ENCODE peak calls at places on chromosomes 5 and 9, in seven cellular contexts. One of them, this sample, is unnamed.

GRCh38 chr5:13704401-13704800 is 240.1 kb downstream of the DNAH5 start:
- DNase-seq in mesendoderm: peak; percentile 7
- DNase-seq in EL: no peak
- DNase-seq in astrocyte of the spinal cord: no peak
- DNase-seq in upper lobe of right lung: no peak
- DNase-seq in stimulated activated naive CD8-positive, alpha-beta T cell treated with anti-CD3 and anti-CD28 coated beads, Interleukin-15, Interleukin-2, amounts not matched to agents 100 U/mL and 50 U/mL, for 24 hours: no peak
- DNase-seq in ACHN: no peak
- DNase-seq in this sample: no peak

GRCh38 chr9:132857031-132857430 is 21.1 kb downstream of the AK8 start:
- DNase-seq in mesendoderm: no peak
- DNase-seq in EL: peak; percentile 21
- DNase-seq in astrocyte of the spinal cord: peak; percentile 37
- DNase-seq in upper lobe of right lung: no peak
- DNase-seq in stimulated activated naive CD8-positive, alpha-beta T cell treated with anti-CD3 and anti-CD28 coated beads, Interleukin-15, Interleukin-2, amounts not matched to agents 100 U/mL and 50 U/mL, for 24 hours: no peak
- DNase-seq in ACHN: no peak
- DNase-seq in this sample: no peak

GRCh38 chr9:6667633-6668280 is 22.2 kb upstream of the GLDC start:
- DNase-seq in mesendoderm: peak; percentile 46
- DNase-seq in EL: peak; percentile 31
- DNase-seq in astrocyte of the spinal cord: peak; percentile 40
- DNase-seq in upper lobe of right lung: no peak
- DNase-seq in stimulated activated naive CD8-positive, alpha-beta T cell treated with anti-CD3 and anti-CD28 coated beads, Interleukin-15, Interleukin-2, amounts not matched to agents 100 U/mL and 50 U/mL, for 24 hours: no peak
- DNase-seq in ACHN: peak; percentile 51
- DNase-seq in this sample: peak; percentile 71

GRCh38 chr5:37717613-37718431 is 122.0 kb downstream of the GDNF start:
- DNase-seq in mesendoderm: peak; percentile 10
- DNase-seq in EL: peak; percentile 91
- DNase-seq in astrocyte of the spinal cord: peak; percentile 94
- DNase-seq in upper lobe of right lung: peak; percentile 60
- DNase-seq in stimulated activated naive CD8-positive, alpha-beta T cell treated with anti-CD3 and anti-CD28 coated beads, Interleukin-15, Interleukin-2, amounts not matched to agents 100 U/mL and 50 U/mL, for 24 hours: no peak
- DNase-seq in ACHN: peak; percentile 73
- DNase-seq in this sample: peak; percentile 97

GRCh38 chr5:58346001-58346400 is 113.9 kb downstream of the PLK2 start:
- DNase-seq in mesendoderm: no peak
- DNase-seq in EL: no peak
- DNase-seq in astrocyte of the spinal cord: no peak
- DNase-seq in upper lobe of right lung: no peak
- DNase-seq in stimulated activated naive CD8-positive, alpha-beta T cell treated with anti-CD3 and anti-CD28 coated beads, Interleukin-15, Interleukin-2, amounts not matched to agents 100 U/mL and 50 U/mL, for 24 hours: no peak
- DNase-seq in ACHN: no peak
- DNase-seq in this sample: no peak

GRCh38 chr9:127020526-127021078 is 101.8 kb downstream of the ANGPTL2 start:
- DNase-seq in mesendoderm: no peak
- DNase-seq in EL: no peak
- DNase-seq in astrocyte of the spinal cord: no peak
- DNase-seq in upper lobe of right lung: no peak
- DNase-seq in stimulated activated naive CD8-positive, alpha-beta T cell treated with anti-CD3 and anti-CD28 coated beads, Interleukin-15, Interleukin-2, amounts not matched to agents 100 U/mL and 50 U/mL, for 24 hours: no peak
- DNase-seq in ACHN: no peak
- DNase-seq in this sample: no peak

GRCh38 chr5:169244812-169245211 is 56.1 kb downstream of the SLIT3 start:
- DNase-seq in mesendoderm: no peak
- DNase-seq in EL: no peak
- DNase-seq in astrocyte of the spinal cord: no peak
- DNase-seq in upper lobe of right lung: no peak
- DNase-seq in stimulated activated naive CD8-positive, alpha-beta T cell treated with anti-CD3 and anti-CD28 coated beads, Interleukin-15, Interleukin-2, amounts not matched to agents 100 U/mL and 50 U/mL, for 24 hours: no peak
- DNase-seq in ACHN: no peak
- DNase-seq in this sample: no peak

GRCh38 chr5:38396766-38397165 is 138.4 kb downstream of the EGFLAM start:
- DNase-seq in mesendoderm: peak; percentile 65
- DNase-seq in EL: no peak
- DNase-seq in astrocyte of the spinal cord: no peak
- DNase-seq in upper lobe of right lung: no peak
- DNase-seq in stimulated activated naive CD8-positive, alpha-beta T cell treated with anti-CD3 and anti-CD28 coated beads, Interleukin-15, Interleukin-2, amounts not matched to agents 100 U/mL and 50 U/mL, for 24 hours: no peak
- DNase-seq in ACHN: no peak
- DNase-seq in this sample: no peak

GRCh38 chr5:72618699-72619098 is 111.5 kb upstream of the ZNF366 start:
- DNase-seq in mesendoderm: no peak
- DNase-seq in EL: no peak
- DNase-seq in astrocyte of the spinal cord: no peak
- DNase-seq in upper lobe of right lung: no peak
- DNase-seq in stimulated activated naive CD8-positive, alpha-beta T cell treated with anti-CD3 and anti-CD28 coated beads, Interleukin-15, Interleukin-2, amounts not matched to agents 100 U/mL and 50 U/mL, for 24 hours: no peak
- DNase-seq in ACHN: no peak
- DNase-seq in this sample: no peak

GRCh38 chr9:6785682-6786081 is 27.9 kb downstream of the KDM4C start:
- DNase-seq in mesendoderm: no peak
- DNase-seq in EL: no peak
- DNase-seq in astrocyte of the spinal cord: no peak
- DNase-seq in upper lobe of right lung: no peak
- DNase-seq in stimulated activated naive CD8-positive, alpha-beta T cell treated with anti-CD3 and anti-CD28 coated beads, Interleukin-15, Interleukin-2, amounts not matched to agents 100 U/mL and 50 U/mL, for 24 hours: no peak
- DNase-seq in ACHN: no peak
- DNase-seq in this sample: no peak

GRCh38 chr9:127635198-127635735 is 23.2 kb downstream of the STXBP1 start:
- DNase-seq in mesendoderm: no peak
- DNase-seq in EL: no peak
- DNase-seq in astrocyte of the spinal cord: no peak
- DNase-seq in upper lobe of right lung: peak; percentile 41
- DNase-seq in stimulated activated naive CD8-positive, alpha-beta T cell treated with anti-CD3 and anti-CD28 coated beads, Interleukin-15, Interleukin-2, amounts not matched to agents 100 U/mL and 50 U/mL, for 24 hours: no peak
- DNase-seq in ACHN: no peak
- DNase-seq in this sample: peak; percentile 38

GRCh38 chr5:73376618-73377170 is 71.9 kb downstream of the FOXD1 start:
- DNase-seq in mesendoderm: no peak
- DNase-seq in EL: peak; percentile 81
- DNase-seq in astrocyte of the spinal cord: peak; percentile 62
- DNase-seq in upper lobe of right lung: no peak
- DNase-seq in stimulated activated naive CD8-positive, alpha-beta T cell treated with anti-CD3 and anti-CD28 coated beads, Interleukin-15, Interleukin-2, amounts not matched to agents 100 U/mL and 50 U/mL, for 24 hours: no peak
- DNase-seq in ACHN: peak; percentile 28
- DNase-seq in this sample: no peak

GRCh38 chr9:109238677-109239076 is 71.6 kb upstream of the FRRS1L start:
- DNase-seq in mesendoderm: no peak
- DNase-seq in EL: peak; percentile 46
- DNase-seq in astrocyte of the spinal cord: no peak
- DNase-seq in upper lobe of right lung: no peak
- DNase-seq in stimulated activated naive CD8-positive, alpha-beta T cell treated with anti-CD3 and anti-CD28 coated beads, Interleukin-15, Interleukin-2, amounts not matched to agents 100 U/mL and 50 U/mL, for 24 hours: no peak
- DNase-seq in ACHN: no peak
- DNase-seq in this sample: peak; percentile 33

GRCh38 chr9:128203842-128204551 is 818 bp downstream of the DNM1 start:
- DNase-seq in mesendoderm: peak; percentile 83
- DNase-seq in EL: peak; percentile 61
- DNase-seq in astrocyte of the spinal cord: peak; percentile 34
- DNase-seq in upper lobe of right lung: no peak
- DNase-seq in stimulated activated naive CD8-positive, alpha-beta T cell treated with anti-CD3 and anti-CD28 coated beads, Interleukin-15, Interleukin-2, amounts not matched to agents 100 U/mL and 50 U/mL, for 24 hours: peak; percentile 24
- DNase-seq in ACHN: peak; percentile 48
- DNase-seq in this sample: peak; percentile 74

GRCh38 chr9:116062206-116062550 is 91.4 kb upstream of the PAPPA start:
- DNase-seq in mesendoderm: no peak
- DNase-seq in EL: no peak
- DNase-seq in astrocyte of the spinal cord: no peak
- DNase-seq in upper lobe of right lung: no peak
- DNase-seq in stimulated activated naive CD8-positive, alpha-beta T cell treated with anti-CD3 and anti-CD28 coated beads, Interleukin-15, Interleukin-2, amounts not matched to agents 100 U/mL and 50 U/mL, for 24 hours: no peak
- DNase-seq in ACHN: no peak
- DNase-seq in this sample: no peak

GRCh38 chr9:128145951-128146351 is 3.3 kb upstream of the LCN2 start:
- DNase-seq in mesendoderm: no peak
- DNase-seq in EL: no peak
- DNase-seq in astrocyte of the spinal cord: no peak
- DNase-seq in upper lobe of right lung: no peak
- DNase-seq in stimulated activated naive CD8-positive, alpha-beta T cell treated with anti-CD3 and anti-CD28 coated beads, Interleukin-15, Interleukin-2, amounts not matched to agents 100 U/mL and 50 U/mL, for 24 hours: no peak
- DNase-seq in ACHN: no peak
- DNase-seq in this sample: peak; percentile 34

GRCh38 chr9:134944351-134944802 is 26.7 kb upstream of the FCN1 start:
- DNase-seq in mesendoderm: peak; percentile 53
- DNase-seq in EL: no peak
- DNase-seq in astrocyte of the spinal cord: no peak
- DNase-seq in upper lobe of right lung: peak; percentile 58
- DNase-seq in stimulated activated naive CD8-positive, alpha-beta T cell treated with anti-CD3 and anti-CD28 coated beads, Interleukin-15, Interleukin-2, amounts not matched to agents 100 U/mL and 50 U/mL, for 24 hours: no peak
- DNase-seq in ACHN: no peak
- DNase-seq in this sample: peak; percentile 75

GRCh38 chr5:86838078-86838477 is 220.3 kb downstream of the COX7C start:
- DNase-seq in mesendoderm: no peak
- DNase-seq in EL: no peak
- DNase-seq in astrocyte of the spinal cord: peak; percentile 9
- DNase-seq in upper lobe of right lung: no peak
- DNase-seq in stimulated activated naive CD8-positive, alpha-beta T cell treated with anti-CD3 and anti-CD28 coated beads, Interleukin-15, Interleukin-2, amounts not matched to agents 100 U/mL and 50 U/mL, for 24 hours: no peak
- DNase-seq in ACHN: no peak
- DNase-seq in this sample: peak; percentile 11

GRCh38 chr5:151703227-151703626 is 16.5 kb upstream of the SPARC start:
- DNase-seq in mesendoderm: no peak
- DNase-seq in EL: no peak
- DNase-seq in astrocyte of the spinal cord: no peak
- DNase-seq in upper lobe of right lung: no peak
- DNase-seq in stimulated activated naive CD8-positive, alpha-beta T cell treated with anti-CD3 and anti-CD28 coated beads, Interleukin-15, Interleukin-2, amounts not matched to agents 100 U/mL and 50 U/mL, for 24 hours: no peak
- DNase-seq in ACHN: no peak
- DNase-seq in this sample: peak; percentile 75

GRCh38 chr9:80467632-80468031 is 895.9 kb downstream of the TLE4 start:
- DNase-seq in mesendoderm: no peak
- DNase-seq in EL: peak; percentile 46
- DNase-seq in astrocyte of the spinal cord: peak; percentile 13
- DNase-seq in upper lobe of right lung: no peak
- DNase-seq in stimulated activated naive CD8-positive, alpha-beta T cell treated with anti-CD3 and anti-CD28 coated beads, Interleukin-15, Interleukin-2, amounts not matched to agents 100 U/mL and 50 U/mL, for 24 hours: no peak
- DNase-seq in ACHN: no peak
- DNase-seq in this sample: no peak

GRCh38 chr9:97895695-97896332 is 26.5 kb downstream of the TRMO start:
- DNase-seq in mesendoderm: peak; percentile 86
- DNase-seq in EL: peak; percentile 65
- DNase-seq in astrocyte of the spinal cord: no peak
- DNase-seq in upper lobe of right lung: no peak
- DNase-seq in stimulated activated naive CD8-positive, alpha-beta T cell treated with anti-CD3 and anti-CD28 coated beads, Interleukin-15, Interleukin-2, amounts not matched to agents 100 U/mL and 50 U/mL, for 24 hours: no peak
- DNase-seq in ACHN: peak; percentile 30
- DNase-seq in this sample: peak; percentile 74

GRCh38 chr5:157665467-157666085 is 5.8 kb upstream of the C5orf52 start:
- DNase-seq in mesendoderm: no peak
- DNase-seq in EL: peak; percentile 78
- DNase-seq in astrocyte of the spinal cord: peak; percentile 67
- DNase-seq in upper lobe of right lung: no peak
- DNase-seq in stimulated activated naive CD8-positive, alpha-beta T cell treated with anti-CD3 and anti-CD28 coated beads, Interleukin-15, Interleukin-2, amounts not matched to agents 100 U/mL and 50 U/mL, for 24 hours: no peak
- DNase-seq in ACHN: no peak
- DNase-seq in this sample: no peak

GRCh38 chr9:20022410-20022809 is 233.6 kb upstream of the SLC24A2 start:
- DNase-seq in mesendoderm: no peak
- DNase-seq in EL: peak; percentile 30
- DNase-seq in astrocyte of the spinal cord: peak; percentile 46
- DNase-seq in upper lobe of right lung: no peak
- DNase-seq in stimulated activated naive CD8-positive, alpha-beta T cell treated with anti-CD3 and anti-CD28 coated beads, Interleukin-15, Interleukin-2, amounts not matched to agents 100 U/mL and 50 U/mL, for 24 hours: no peak
- DNase-seq in ACHN: peak; percentile 14
- DNase-seq in this sample: no peak

GRCh38 chr9:135134253-135135028 is 47.0 kb downstream of the OLFM1 start:
- DNase-seq in mesendoderm: no peak
- DNase-seq in EL: no peak
- DNase-seq in astrocyte of the spinal cord: no peak
- DNase-seq in upper lobe of right lung: no peak
- DNase-seq in stimulated activated naive CD8-positive, alpha-beta T cell treated with anti-CD3 and anti-CD28 coated beads, Interleukin-15, Interleukin-2, amounts not matched to agents 100 U/mL and 50 U/mL, for 24 hours: no peak
- DNase-seq in ACHN: no peak
- DNase-seq in this sample: peak; percentile 92

GRCh38 chr9:124835026-124835501 is 18.2 kb upstream of the WDR38 start:
- DNase-seq in mesendoderm: no peak
- DNase-seq in EL: peak; percentile 70
- DNase-seq in astrocyte of the spinal cord: peak; percentile 89
- DNase-seq in upper lobe of right lung: no peak
- DNase-seq in stimulated activated naive CD8-positive, alpha-beta T cell treated with anti-CD3 and anti-CD28 coated beads, Interleukin-15, Interleukin-2, amounts not matched to agents 100 U/mL and 50 U/mL, for 24 hours: no peak
- DNase-seq in ACHN: peak; percentile 66
- DNase-seq in this sample: peak; percentile 94

GRCh38 chr9:87107072-87107471 is 159.8 kb upstream of the GAS1 start:
- DNase-seq in mesendoderm: peak; percentile 74
- DNase-seq in EL: peak; percentile 30
- DNase-seq in astrocyte of the spinal cord: peak; percentile 45
- DNase-seq in upper lobe of right lung: no peak
- DNase-seq in stimulated activated naive CD8-positive, alpha-beta T cell treated with anti-CD3 and anti-CD28 coated beads, Interleukin-15, Interleukin-2, amounts not matched to agents 100 U/mL and 50 U/mL, for 24 hours: no peak
- DNase-seq in ACHN: peak; percentile 7
- DNase-seq in this sample: no peak

GRCh38 chr5:32642276-32643002 is 57.1 kb downstream of the SUB1 start:
- DNase-seq in mesendoderm: no peak
- DNase-seq in EL: peak; percentile 65
- DNase-seq in astrocyte of the spinal cord: peak; percentile 24
- DNase-seq in upper lobe of right lung: no peak
- DNase-seq in stimulated activated naive CD8-positive, alpha-beta T cell treated with anti-CD3 and anti-CD28 coated beads, Interleukin-15, Interleukin-2, amounts not matched to agents 100 U/mL and 50 U/mL, for 24 hours: no peak
- DNase-seq in ACHN: no peak
- DNase-seq in this sample: no peak

GRCh38 chr5:2240118-2240904 is 357.6 kb upstream of the IRX4 start:
- DNase-seq in mesendoderm: no peak
- DNase-seq in EL: no peak
- DNase-seq in astrocyte of the spinal cord: no peak
- DNase-seq in upper lobe of right lung: no peak
- DNase-seq in stimulated activated naive CD8-positive, alpha-beta T cell treated with anti-CD3 and anti-CD28 coated beads, Interleukin-15, Interleukin-2, amounts not matched to agents 100 U/mL and 50 U/mL, for 24 hours: no peak
- DNase-seq in ACHN: no peak
- DNase-seq in this sample: no peak

This sample was measured in NCI-H69.